ENCODE peak calls at places on chromosomes 4 and X, in six cellular contexts. I is heart left ventricle, H is GM23338, S is HepG2, J is WTC11, Q is psoas muscle. P is an unnamed sample.

GRCh38 chr4:177239475-177239874 is 70.2 kb upstream of the NEIL3 start:
- DNase-seq in I (no peak), H (no peak), S (no peak), J (no peak), Q (no peak), P (no peak)

GRCh38 chr4:127747883-127748282 is 17.7 kb downstream of the SLC25A31 start:
- DNase-seq in I (no peak), H (no peak), S (no peak), J (no peak), Q (no peak), P (no peak)

GRCh38 chrX:9180623-9181022 is 146.7 kb upstream of the FAM9B start:
- DNase-seq in I (no peak), H (peak; percentile 59), S (no peak), J (peak; percentile 41), Q (no peak), P (no peak)

GRCh38 chrX:33817266-33817665 is 314.8 kb downstream of the FAM47A start:
- DNase-seq in I (no peak), H (no peak), S (no peak), J (no peak), Q (no peak), P (no peak)

GRCh38 chr4:24607338-24607737 is 23.0 kb upstream of the DHX15 start:
- DNase-seq in I (no peak), H (no peak), S (no peak), J (no peak), Q (no peak), P (no peak)

GRCh38 chrX:42776195-42776594 is 1.8 kb downstream of the PPP1R2C start:
- DNase-seq in I (no peak), H (no peak), S (no peak), J (no peak), Q (no peak), P (no peak)

GRCh38 chrX:148567229-148567628 is 66.8 kb downstream of the AFF2 start:
- DNase-seq in I (no peak), H (no peak), S (no peak), J (no peak), Q (no peak), P (no peak)

GRCh38 chrX:12819231-12819630 is 28.0 kb downstream of the PRPS2 start:
- DNase-seq in I (no peak), H (no peak), S (no peak), J (no peak), Q (no peak), P (no peak)

GRCh38 chr4:85302193-85302736 is 172.7 kb upstream of the ARHGAP24 start:
- DNase-seq in I (no peak), H (no peak), S (no peak), J (no peak), Q (no peak), P (no peak)

GRCh38 chr4:33160126-33160525 is 2440.0 kb downstream of the PCDH7 start:
- DNase-seq in I (no peak), H (peak; percentile 53), S (no peak), J (peak; percentile 11), Q (no peak), P (no peak)

GRCh38 chr4:47646372-47646771 is 161.3 kb downstream of the ATP10D start:
- DNase-seq in I (no peak), H (no peak), S (no peak), J (no peak), Q (no peak), P (no peak)

GRCh38 chr4:122663814-122664610 is 43.1 kb upstream of the IL21 start:
- DNase-seq in I (no peak), H (no peak), S (no peak), J (no peak), Q (no peak), P (no peak)

GRCh38 chr4:45350438-45350837 is 624.1 kb upstream of the GNPDA2 start:
- DNase-seq in I (no peak), H (peak; percentile 31), S (no peak), J (no peak), Q (no peak), P (peak; percentile 5)

GRCh38 chrX:69025802-69026301 is 139.4 kb downstream of the PJA1 start:
- DNase-seq in I (no peak), H (no peak), S (no peak), J (no peak), Q (no peak), P (no peak)
- TF ChIP-seq CTCF in I (no peak), H (no peak), S (no peak), J (no peak), Q (no peak), P (no peak)

GRCh38 chr4:75306496-75306895 is 207.7 kb downstream of the RCHY1 start:
- DNase-seq in I (no peak), H (no peak), S (no peak), J (no peak), Q (no peak), P (no peak)
- TF ChIP-seq CTCF in I (no peak), H (no peak), S (no peak), J (no peak), Q (no peak), P (no peak)

GRCh38 chr4:108172780-108173598 is 4.3 kb upstream of the LEF1 start:
- DNase-seq in I (peak; percentile 42), H (peak; percentile 58), S (peak; percentile 41), J (peak; percentile 38), Q (peak; percentile 51), P (peak; percentile 82)
- TF ChIP-seq CTCF in I (no peak), H (no peak), S (no peak), J (no peak), Q (no peak), P (no peak)

DNA sequence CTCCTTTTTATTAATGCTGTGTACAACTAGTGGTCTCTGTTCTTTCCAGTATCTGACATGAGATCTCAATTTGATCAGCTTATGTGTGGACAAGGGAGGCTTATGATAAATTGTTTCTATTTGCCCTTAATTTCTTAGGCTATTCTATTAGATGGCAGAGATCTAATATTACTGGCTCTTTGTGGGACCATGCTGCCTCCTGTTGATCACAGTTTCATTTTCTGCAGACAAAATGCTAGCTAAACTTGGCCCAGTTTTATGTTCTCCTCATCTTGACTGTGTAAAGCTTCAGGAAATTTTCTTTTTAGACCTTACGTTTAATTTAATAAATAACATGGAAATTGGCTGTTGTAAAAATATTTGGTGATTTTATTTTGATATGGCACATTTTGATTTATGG is 627.1 kb upstream of the AADAT start:
- DNase-seq in I (no peak), H (no peak), S (no peak), J (no peak), Q (no peak), P (no peak)
- TF ChIP-seq CTCF in I (no peak), H (peak; percentile 31), S (no peak), J (no peak), Q (no peak), P (no peak)

GRCh38 chrX:70260104-70260503 is at the start of gene P2RY4:
- DNase-seq in I (no peak), H (no peak), S (no peak), J (no peak), Q (no peak), P (no peak)

GRCh38 chrX:70268034-70268433 is at the start of gene ARR3:
- DNase-seq in I (no peak), H (no peak), S (no peak), J (no peak), Q (no peak), P (no peak)

GRCh38 chrX:70264784-70265183 is 3.4 kb upstream of the ARR3 start:
- DNase-seq in I (no peak), H (peak; percentile 21), S (no peak), J (no peak), Q (no peak), P (no peak)

GRCh38 chrX:70257599-70258288 is 2.3 kb downstream of the P2RY4 start:
- DNase-seq in I (no peak), H (no peak), S (no peak), J (no peak), Q (no peak), P (no peak)

GRCh38 chrX:70262952-70263567 is 3.1 kb upstream of the P2RY4 start:
- DNase-seq in I (peak; percentile 29), H (peak; percentile 75), S (peak; percentile 23), J (peak; percentile 74), Q (no peak), P (no peak)
- TF ChIP-seq CTCF in I (peak; percentile 9), H (peak; percentile 61), S (peak; percentile 80), J (peak; percentile 21), Q (peak; percentile 26), P (peak; percentile 29)

DNA sequence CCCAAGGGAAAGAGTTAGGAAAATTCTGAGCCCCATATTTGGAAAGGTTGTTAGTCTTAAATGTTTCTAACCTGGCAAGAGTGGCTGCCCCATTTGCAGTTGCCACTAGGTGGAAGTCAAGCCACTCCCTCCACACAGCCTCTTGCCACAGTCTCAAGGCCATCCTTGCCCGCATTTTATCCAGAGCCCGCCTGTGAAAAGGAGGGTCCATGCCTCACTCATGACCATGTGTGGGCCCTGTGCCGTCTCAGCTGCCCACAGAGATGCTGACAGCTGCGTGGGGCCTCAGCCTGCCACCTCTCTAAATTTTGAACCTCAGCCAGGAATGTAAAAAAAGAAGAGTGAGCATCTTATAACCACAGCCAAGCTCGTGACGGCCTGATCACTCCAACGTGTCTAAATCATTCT is 201.5 kb upstream of the FAM241A start:
- DNase-seq in I (no peak), H (peak; percentile 78), S (peak; percentile 28), J (peak; percentile 62), Q (no peak), P (peak; percentile 39)
- TF ChIP-seq CTCF in I (no peak), H (peak; percentile 72), S (peak; percentile 54), J (peak; percentile 45), Q (no peak), P (peak; percentile 48)

GRCh38 chr4:26821677-26822503 is 38.8 kb upstream of the STIM2 start:
- DNase-seq in I (no peak), H (no peak), S (peak; percentile 95), J (no peak), Q (no peak), P (no peak)
- TF ChIP-seq CTCF in I (no peak), H (no peak), S (peak; percentile 74), J (no peak), Q (no peak), P (no peak)

GRCh38 chr4:12873351-12873750 is 610.8 kb downstream of the RAB28 start:
- DNase-seq in I (no peak), H (no peak), S (no peak), J (no peak), Q (no peak), P (no peak)

GRCh38 chr4:12880844-12881243 is 603.3 kb downstream of the RAB28 start:
- DNase-seq in I (no peak), H (no peak), S (no peak), J (no peak), Q (no peak), P (no peak)

GRCh38 chr4:12879500-12879899 is 604.6 kb downstream of the RAB28 start:
- DNase-seq in I (no peak), H (no peak), S (no peak), J (no peak), Q (no peak), P (no peak)

GRCh38 chr4:12875640-12876243 is 608.4 kb downstream of the RAB28 start:
- DNase-seq in I (no peak), H (no peak), S (peak; percentile 59), J (no peak), Q (no peak), P (no peak)
- TF ChIP-seq CTCF in I (no peak), H (no peak), S (no peak), J (no peak), Q (no peak), P (no peak)